ENCODE peak calls at places on chromosomes 6 and 20, in four cellular contexts. G, M, T and K are unnamed samples.

GRCh38 chr20:40963505-40963845 is 65.1 kb upstream of the TOP1 start:
- ATAC-seq in T (no peak), M (no peak), G (no peak), K (no peak)

GRCh38 chr6:52566201-52566600 is 10.7 kb downstream of the TRAM2 start:
- ATAC-seq in G (no peak), T (no peak), M (no peak), K (no peak)

GRCh38 chr6:109117346-109118035 is 22.2 kb downstream of the CEP57L1 start:
- ATAC-seq in T (no peak), G (no peak), M (no peak), K (no peak)

GRCh38 chr20:9958693-9959092 is 76.1 kb upstream of the ANKEF1 start:
- ATAC-seq in M (no peak), T (no peak), G (no peak), K (no peak)

GRCh38 chr20:23406880-23407279 is 14.4 kb downstream of the NAPB start:
- ATAC-seq in T (no peak), G (no peak), M (no peak), K (no peak)

GRCh38 chr6:12371151-12371550 is 81.0 kb downstream of the EDN1 start:
- ATAC-seq in T (no peak), G (no peak), M (no peak), K (no peak)

GRCh38 chr6:16092140-16092539 is 36.7 kb upstream of the MYLIP start:
- ATAC-seq in M (no peak), G (no peak), T (no peak), K (no peak)

GRCh38 chr6:149094156-149094555 is 223.4 kb upstream of the TAB2 start:
- ATAC-seq in M (peak; percentile 58), T (no peak), G (no peak), K (peak; percentile 64)

GRCh38 chr20:11178946-11179654 is 505.3 kb upstream of the JAG1 start:
- ATAC-seq in T (no peak), M (no peak), G (no peak), K (no peak)

GRCh38 chr20:36251426-36251825 is 15.1 kb downstream of the AAR2 start:
- ATAC-seq in G (no peak), T (no peak), M (no peak), K (no peak)

GRCh38 chr20:17568972-17569471 is 853 bp upstream of the DSTN start:
- ATAC-seq in M (no peak), T (peak; percentile 92), G (peak; percentile 82), K (no peak)

GRCh38 chr6:120129228-120129627 is 779.7 kb upstream of the MAN1A1 start:
- ATAC-seq in M (no peak), T (no peak), G (no peak), K (no peak)

GRCh38 chr6:53287336-53288225 is 61.2 kb downstream of the ELOVL5 start:
- ATAC-seq in M (no peak), T (no peak), G (no peak), K (no peak)

GRCh38 chr6:139588076-139588639 is 213.7 kb upstream of the CITED2 start:
- ATAC-seq in G (peak; percentile 75), M (no peak), T (peak; percentile 64), K (no peak)

GRCh38 chr6:119311514-119312142 is 37.9 kb downstream of the MAN1A1 start:
- ATAC-seq in T (no peak), M (no peak), G (no peak), K (no peak)

GRCh38 chr6:152351110-152351509 is 286.1 kb downstream of the SYNE1 start:
- ATAC-seq in G (no peak), T (no peak), M (no peak), K (no peak)

GRCh38 chr20:60750909-60751308 is 501.2 kb upstream of the CDH4 start:
- ATAC-seq in T (no peak), M (no peak), G (no peak), K (no peak)

GRCh38 chr6:39102821-39103136 is 12.2 kb downstream of the SAYSD1 start:
- ATAC-seq in G (no peak), T (no peak), M (peak; percentile 55), K (peak; percentile 35)

GRCh38 chr6:159107451-159108260 is 61.5 kb upstream of the FNDC1 start:
- ATAC-seq in G (peak; percentile 19), T (no peak), M (peak; percentile 56), K (peak; percentile 29)

GRCh38 chr6:1747531-1747930 is 137.8 kb downstream of the FOXC1 start:
- ATAC-seq in M (no peak), G (no peak), T (no peak), K (no peak)

GRCh38 chr6:71665931-71666330 is 220.4 kb upstream of the RIMS1 start:
- ATAC-seq in M (no peak), G (no peak), T (no peak), K (no peak)

GRCh38 chr6:138521800-138522199 is 22.5 kb upstream of the NHSL1 start:
- ATAC-seq in G (no peak), T (no peak), M (no peak), K (no peak)

GRCh38 chr20:52915564-52915963 is 56.6 kb upstream of the TSHZ2 start:
- ATAC-seq in T (no peak), M (no peak), G (no peak), K (no peak)

GRCh38 chr20:36206641-36207040 is 29.6 kb upstream of the AAR2 start:
- ATAC-seq in T (no peak), G (no peak), M (no peak), K (no peak)

GRCh38 chr6:134826889-134827737 is 122.8 kb downstream of the ALDH8A1 start:
- ATAC-seq in T (peak; percentile 54), M (no peak), G (peak; percentile 66), K (no peak)